ENCODE peak calls at places on chromosomes 5 and 9, in eight cellular contexts. E is mucosa of gallbladder, P is iris pigment epithelial cell, H is anterior cingulate cortex, C is GM12891, Q is epithelial cell of proximal tubule, V is thoracic aorta, R is EL. W is an unnamed sample.

GRCh38 chr9:76904661-76905457 is 1.1 kb downstream of the PRUNE2 start:
- DNase-seq in E (no peak), P (no peak), H (no peak), C (no peak), Q (no peak), V (no peak), R (no peak), W (no peak)

GRCh38 chr5:36537729-36538128 is 68.7 kb upstream of the SLC1A3 start:
- DNase-seq in E (no peak), P (no peak), H (no peak), C (no peak), Q (no peak), V (no peak), R (no peak), W (no peak)

GRCh38 chr9:137026828-137027227 is 1.2 kb downstream of the ABCA2 start:
- DNase-seq in E (no peak), P (no peak), H (no peak), C (no peak), Q (no peak), V (no peak), R (no peak), W (no peak)

GRCh38 chr9:2495221-2496005 is 126.2 kb upstream of the VLDLR start:
- DNase-seq in E (no peak), P (no peak), H (no peak), C (no peak), Q (no peak), V (no peak), R (no peak), W (no peak)

GRCh38 chr5:113172231-113172826 is 195.7 kb downstream of the DCP2 start:
- DNase-seq in E (no peak), P (no peak), H (no peak), C (no peak), Q (no peak), V (no peak), R (no peak), W (no peak)

GRCh38 chr5:29197636-29198035 is 1995.8 kb upstream of the CDH6 start:
- DNase-seq in E (no peak), P (peak; percentile 17), H (no peak), C (no peak), Q (peak; percentile 12), V (no peak), R (no peak), W (peak; percentile 7)

GRCh38 chr5:133370281-133370890 is 242.0 kb downstream of the FSTL4 start:
- DNase-seq in E (peak; percentile 8), P (no peak), H (no peak), C (no peak), Q (no peak), V (no peak), R (no peak), W (peak; percentile 86)

GRCh38 chr5:169656125-169656990 is 19.3 kb downstream of the DOCK2 start:
- DNase-seq in E (no peak), P (peak; percentile 71), H (no peak), C (peak; percentile 32), Q (no peak), V (no peak), R (no peak), W (peak; percentile 40)

GRCh38 chr5:141680751-141681201 is 1.3 kb downstream of the ARAP3 start:
- DNase-seq in E (peak; percentile 22), P (peak; percentile 38), H (no peak), C (no peak), Q (no peak), V (no peak), R (peak; percentile 66), W (no peak)

GRCh38 chr5:14767942-14768837 is 103.4 kb downstream of the ANKH start:
- DNase-seq in E (no peak), P (peak; percentile 24), H (no peak), C (no peak), Q (no peak), V (no peak), R (no peak), W (peak; percentile 65)

GRCh38 chr5:122424211-122424610 is 112.2 kb downstream of the SNCAIP start:
- DNase-seq in E (no peak), P (no peak), H (no peak), C (no peak), Q (no peak), V (no peak), R (no peak), W (peak; percentile 22)

GRCh38 chr9:124493794-124494479 is 13.3 kb downstream of the NR5A1 start:
- DNase-seq in E (no peak), P (no peak), H (no peak), C (no peak), Q (no peak), V (no peak), R (no peak), W (no peak)

GRCh38 chr9:18861599-18862546 is 171.1 kb downstream of the SAXO1 start:
- DNase-seq in E (peak; percentile 25), P (peak; percentile 65), H (peak; percentile 2), C (no peak), Q (no peak), V (peak; percentile 8), R (no peak), W (no peak)

GRCh38 chr5:89213584-89213983 is 330.6 kb upstream of the MEF2C start:
- DNase-seq in E (no peak), P (peak; percentile 33), H (no peak), C (no peak), Q (peak; percentile 13), V (no peak), R (no peak), W (no peak)

GRCh38 chr5:5335708-5336211 is 86.7 kb upstream of the ICE1 start:
- DNase-seq in E (no peak), P (peak; percentile 32), H (no peak), C (no peak), Q (peak; percentile 95), V (no peak), R (peak; percentile 91), W (peak; percentile 59)

GRCh38 chr5:159855476-159856157 is 60.7 kb upstream of the ADRA1B start:
- DNase-seq in E (no peak), P (peak; percentile 8), H (no peak), C (no peak), Q (no peak), V (no peak), R (no peak), W (peak; percentile 15)

GRCh38 chr5:127957183-127957582 is 126.4 kb upstream of the SLC12A2 start:
- DNase-seq in E (peak; percentile 47), P (peak; percentile 64), H (no peak), C (no peak), Q (no peak), V (no peak), R (peak; percentile 78), W (no peak)

GRCh38 chr9:76654575-76654974 is 109.7 kb upstream of the PCA3 start:
- DNase-seq in E (no peak), P (peak; percentile 98), H (no peak), C (no peak), Q (no peak), V (no peak), R (peak; percentile 95), W (peak; percentile 91)

W was measured in bronchial epithelial cell.